ENCODE peak calls at places on chromosomes 6 and 20, in ten cellular contexts. I, T, A, G, E, B, C, D, K and W are unnamed samples.

GRCh38 chr6:115195239-115195638 is 852.4 kb upstream of the HS3ST5 start:
- DNase-seq in E (no peak), I (no peak), A (no peak), T (no peak), D (no peak), B (peak), K (no peak), C (no peak), G (no peak), W (peak)

GRCh38 chr6:132643547-132643946 is 15.4 kb downstream of the TAAR1 start:
- DNase-seq in K (no peak), I (no peak), B (peak), C (no peak), D (no peak), A (no peak), T (no peak), E (no peak), G (no peak), W (no peak)

GRCh38 chr20:15079594-15080340 is 742.4 kb upstream of the FLRT3 start:
- DNase-seq in C (no peak), D (no peak), K (no peak), G (no peak), B (no peak), A (no peak), T (no peak), E (no peak), I (no peak), W (no peak)

GRCh38 chr20:57810511-57811372 is 100.9 kb upstream of the PMEPA1 start:
- DNase-seq in E (no peak), K (no peak), I (no peak), C (no peak), G (peak), B (no peak), D (no peak), A (no peak), T (no peak), W (no peak)

GRCh38 chr20:48818481-48818987 is 9.3 kb downstream of the PREX1 start:
- DNase-seq in E (no peak), G (no peak), K (no peak), A (peak), I (no peak), C (no peak), T (no peak), D (peak), B (no peak), W (no peak)

GRCh38 chr6:41515995-41516394 is 30.2 kb upstream of the FOXP4 start:
- DNase-seq in A (no peak), I (no peak), B (no peak), T (no peak), K (no peak), C (no peak), G (no peak), D (no peak), E (no peak), W (no peak)

GRCh38 chr6:82298012-82298411 is 50.5 kb upstream of the IBTK start:
- DNase-seq in T (no peak), I (peak), B (no peak), D (no peak), A (no peak), K (no peak), C (no peak), E (no peak), G (no peak), W (no peak)

GRCh38 chr6:1424306-1424927 is 35.0 kb downstream of the FOXF2 start:
- DNase-seq in K (no peak), I (peak), A (no peak), B (peak), T (no peak), C (peak), G (peak), D (peak), E (peak), W (peak)

GRCh38 chr20:19885981-19886665 is 128.1 kb downstream of the RIN2 start:
- DNase-seq in K (no peak), E (no peak), A (no peak), C (no peak), B (peak), T (no peak), G (peak), I (peak), D (no peak), W (peak)

GRCh38 chr6:9789201-9789600 is 625.7 kb downstream of the TFAP2A start:
- DNase-seq in C (no peak), I (no peak), G (no peak), B (no peak), K (no peak), T (no peak), A (no peak), D (no peak), E (no peak), W (no peak)

GRCh38 chr6:135876048-135876447 is 24.5 kb downstream of the PDE7B start:
- DNase-seq in T (no peak), G (no peak), K (no peak), C (no peak), D (no peak), E (no peak), B (no peak), A (no peak), I (no peak), W (no peak)

GRCh38 chr6:89369009-89369408 is 16.5 kb upstream of the UBE2J1 start:
- DNase-seq in E (peak), C (no peak), T (no peak), K (no peak), A (no peak), G (peak), D (no peak), B (peak), I (peak), W (no peak)

GRCh38 chr6:42618686-42619085 is 54.9 kb downstream of the UBR2 start:
- DNase-seq in D (no peak), B (no peak), A (no peak), C (no peak), T (no peak), E (peak), I (peak), K (no peak), G (no peak), W (no peak)

GRCh38 chr6:15515660-15516375 is 147.0 kb downstream of the DTNBP1 start:
- DNase-seq in T (no peak), K (no peak), B (no peak), D (no peak), E (no peak), C (no peak), G (no peak), A (no peak), I (no peak), W (no peak)

GRCh38 chr20:51028616-51029263 is 5.8 kb upstream of the KCNG1 start:
- DNase-seq in A (no peak), E (no peak), B (no peak), G (no peak), D (no peak), T (no peak), K (no peak), C (no peak), I (no peak), W (no peak)